ENCODE peak calls at places on chromosomes 4 and X, in five cellular contexts. Q, H, U, G and B are unnamed samples.

GRCh38 chrX:45850775-45851433 is 650.2 kb upstream of the DIPK2B start:
- DNase-seq in Q (peak; percentile 11), H (peak; percentile 48), U (peak; percentile 28), G (peak; percentile 43), B (peak; percentile 20)

GRCh38 chrX:14357314-14357713 is 172.0 kb upstream of the GLRA2 start:
- DNase-seq in Q (no peak), H (no peak), U (no peak), G (no peak), B (no peak)

GRCh38 chrX:108331126-108331909 is 106.9 kb downstream of the COL4A6 start:
- DNase-seq in Q (no peak), H (no peak), U (no peak), G (no peak), B (no peak)

GRCh38 chrX:43627669-43628068 is 28.4 kb upstream of the MAOA start:
- DNase-seq in Q (no peak), H (no peak), U (no peak), G (no peak), B (no peak)

GRCh38 chr4:170139764-170140163 is 50.0 kb upstream of the AADAT start:
- DNase-seq in Q (no peak), H (no peak), U (no peak), G (no peak), B (no peak)

GRCh38 chrX:124230573-124231300 is 101.7 kb upstream of the TEX13D start:
- DNase-seq in Q (no peak), H (no peak), U (no peak), G (no peak), B (no peak)

GRCh38 chrX:54043696-54044125 is 562 bp downstream of the PHF8 start:
- DNase-seq in Q (peak; percentile 20), H (no peak), U (peak; percentile 54), G (peak; percentile 46), B (peak; percentile 34)

GRCh38 chrX:69077895-69078455 is 87.3 kb downstream of the PJA1 start:
- DNase-seq in Q (no peak), H (no peak), U (no peak), G (no peak), B (no peak)

GRCh38 chrX:107429090-107429489 is 20.4 kb upstream of the FRMPD3 start:
- DNase-seq in Q (no peak), H (no peak), U (peak; percentile 56), G (no peak), B (no peak)

GRCh38 chr4:139912423-139912822 is 241.6 kb downstream of the MAML3 start:
- DNase-seq in Q (no peak), H (no peak), U (no peak), G (no peak), B (no peak)

GRCh38 chr4:122577808-122578781 is 42.8 kb downstream of the IL21 start:
- DNase-seq in Q (peak; percentile 57), H (no peak), U (peak; percentile 63), G (no peak), B (peak; percentile 66)

GRCh38 chrX:103730746-103731508 is 20.2 kb downstream of the TMEM31 start:
- DNase-seq in Q (no peak), H (no peak), U (no peak), G (no peak), B (no peak)

GRCh38 chrX:120459313-120459712 is 9.8 kb downstream of the LAMP2 start:
- DNase-seq in Q (no peak), H (no peak), U (no peak), G (no peak), B (no peak)

GRCh38 chrX:153685179-153685536 is 2.6 kb upstream of the SLC6A8 start:
- DNase-seq in Q (no peak), H (no peak), U (no peak), G (no peak), B (no peak)

GRCh38 chrX:23756165-23756564 is 13.1 kb upstream of the ACOT9 start:
- DNase-seq in Q (peak; percentile 65), H (peak; percentile 49), U (peak; percentile 56), G (peak; percentile 71), B (peak; percentile 69)

GRCh38 chr4:108135549-108136209 is 33.1 kb downstream of the LEF1 start:
- DNase-seq in Q (no peak), H (no peak), U (peak; percentile 69), G (no peak), B (no peak)

GRCh38 chrX:73944582-73944947 is 359.4 kb upstream of the ZCCHC13 start:
- DNase-seq in Q (no peak), H (no peak), U (no peak), G (no peak), B (no peak)

GRCh38 chr4:101981756-101982155 is 191.2 kb downstream of the BANK1 start:
- DNase-seq in Q (no peak), H (no peak), U (no peak), G (no peak), B (no peak)

GRCh38 chr4:73213917-73214663 is 44.5 kb downstream of the ANKRD17 start:
- DNase-seq in Q (no peak), H (no peak), U (no peak), G (no peak), B (no peak)

GRCh38 chrX:36957425-36958328 is 50.5 kb upstream of the FAM47C start:
- DNase-seq in Q (no peak), H (peak; percentile 56), U (peak; percentile 57), G (no peak), B (no peak)

GRCh38 chrX:35090801-35091200 is 148.2 kb downstream of the FAM47B start:
- DNase-seq in Q (no peak), H (no peak), U (no peak), G (no peak), B (no peak)

GRCh38 chr4:678331-678734 is 4.0 kb downstream of the MYL5 start:
- DNase-seq in Q (no peak), H (no peak), U (no peak), G (no peak), B (no peak)

GRCh38 chr4:54228563-54229501 is at the start of gene PDGFRA:
- DNase-seq in Q (no peak), H (no peak), U (peak; percentile 33), G (no peak), B (no peak)

GRCh38 chr4:41365726-41366125 is 109.0 kb downstream of the UCHL1 start:
- DNase-seq in Q (no peak), H (no peak), U (peak; percentile 20), G (no peak), B (no peak)

GRCh38 chr4:8461616-8462015 is 21.0 kb downstream of the TRMT44 start:
- DNase-seq in Q (no peak), H (no peak), U (no peak), G (no peak), B (no peak)

GRCh38 chrX:47321386-47321785 is 49.0 kb upstream of the ZNF157 start:
- DNase-seq in Q (no peak), H (peak; percentile 46), U (peak; percentile 87), G (no peak), B (no peak)

GRCh38 chr4:819401-820229 is 6.3 kb downstream of the CPLX1 start:
- DNase-seq in Q (no peak), H (no peak), U (no peak), G (no peak), B (no peak)

GRCh38 chr4:7938513-7939376 is 916 bp downstream of the AFAP1 start:
- DNase-seq in Q (no peak), H (peak; percentile 56), U (peak; percentile 36), G (no peak), B (no peak)

GRCh38 chr4:115028682-115029385 is 84.6 kb downstream of the NDST4 start:
- DNase-seq in Q (no peak), H (no peak), U (no peak), G (no peak), B (no peak)

GRCh38 chr4:65653740-65654361 is 16.4 kb downstream of the EPHA5 start:
- DNase-seq in Q (no peak), H (no peak), U (no peak), G (no peak), B (no peak)

GRCh38 chr4:37767546-37767945 is 58.9 kb upstream of the PGM2 start:
- DNase-seq in Q (no peak), H (peak; percentile 87), U (no peak), G (peak; percentile 50), B (no peak)

GRCh38 chr4:94978904-94979303 is 221.1 kb downstream of the BMPR1B start:
- DNase-seq in Q (no peak), H (no peak), U (no peak), G (no peak), B (no peak)

GRCh38 chr4:146582864-146583263 is 55.8 kb upstream of the POU4F2 start:
- DNase-seq in Q (no peak), H (no peak), U (no peak), G (no peak), B (no peak)
- TF ChIP-seq CTCF in Q (no peak), H (no peak), U (no peak), G (no peak), B (no peak)

DNA sequence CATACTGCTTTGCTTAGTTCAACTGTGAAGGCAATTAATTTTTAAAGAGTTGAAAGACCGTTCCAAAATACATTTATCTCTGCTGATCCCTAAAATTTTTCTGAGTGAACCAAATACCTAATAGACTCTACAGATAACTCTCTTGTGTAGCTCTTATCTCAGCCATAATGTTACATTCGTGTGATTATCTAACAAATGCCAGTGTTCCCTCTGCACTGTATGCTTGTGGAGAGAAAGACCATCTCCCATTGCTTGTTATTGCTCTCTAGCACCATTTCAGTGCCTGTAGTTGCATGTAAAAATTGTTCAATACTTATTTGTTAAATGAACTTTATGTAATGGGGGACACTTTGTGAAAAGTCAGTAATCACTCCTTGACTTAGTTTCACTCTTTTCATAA is 81.3 kb upstream of the ATOH1 start:
- DNase-seq in Q (no peak), H (no peak), U (no peak), G (no peak), B (no peak)
- TF ChIP-seq CTCF in Q (no peak), H (no peak), U (no peak), G (no peak), B (no peak)

GRCh38 chr4:184511156-184511555 is 36.8 kb upstream of the IRF2 start:
- DNase-seq in Q (no peak), H (no peak), U (no peak), G (no peak), B (no peak)

GRCh38 chr4:184503869-184504300 is 29.5 kb upstream of the IRF2 start:
- DNase-seq in Q (no peak), H (no peak), U (no peak), G (peak; percentile 76), B (no peak)

GRCh38 chr4:184504385-184504784 is 30.0 kb upstream of the IRF2 start:
- DNase-seq in Q (no peak), H (no peak), U (no peak), G (no peak), B (no peak)

GRCh38 chr4:184510431-184510830 is 36.1 kb upstream of the IRF2 start:
- DNase-seq in Q (no peak), H (no peak), U (no peak), G (peak; percentile 69), B (no peak)

DNA sequence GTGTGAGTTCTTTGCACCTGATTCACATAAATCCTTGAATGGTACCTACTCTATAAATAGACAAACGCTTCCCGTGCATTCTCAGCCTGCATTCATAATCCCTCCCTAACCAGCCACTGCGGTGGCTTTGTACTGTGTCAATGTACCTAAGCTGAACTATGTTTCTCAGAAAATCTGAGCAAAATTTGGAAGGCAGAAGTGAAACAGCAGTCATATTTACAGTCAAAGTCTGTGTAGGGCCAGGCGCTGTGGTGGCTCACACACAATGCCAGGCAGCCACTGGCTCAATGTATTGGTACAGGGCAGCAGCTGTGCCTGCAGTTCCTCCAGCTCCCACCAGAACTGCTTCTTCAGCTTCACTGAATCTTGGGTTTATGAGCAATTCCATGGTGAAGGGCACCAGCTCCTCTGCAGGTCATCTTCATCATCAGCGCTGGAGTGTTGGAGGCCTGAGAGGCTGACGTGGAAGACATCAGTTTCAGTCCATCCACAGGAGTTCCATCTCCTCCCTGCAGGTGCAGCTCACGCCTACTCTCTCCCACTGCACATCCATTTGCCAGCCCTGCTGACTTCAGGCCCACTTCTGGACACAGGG is 32.3 kb upstream of the IRF2 start:
- DNase-seq in Q (peak; percentile 73), H (no peak), U (no peak), G (peak; percentile 62), B (peak; percentile 72)
- TF ChIP-seq CTCF in Q (no peak), H (peak; percentile 27), U (no peak), G (peak; percentile 52), B (no peak)

GRCh38 chr4:56978750-56979303 is at the start of gene POLR2B:
- DNase-seq in Q (peak; percentile 87), H (peak; percentile 97), U (peak; percentile 95), G (peak; percentile 96), B (peak; percentile 87)
- TF ChIP-seq CTCF in Q (no peak), H (no peak), U (no peak), G (no peak), B (no peak)